ENCODE peak calls at places on chromosomes 5 and 9, in nine cellular contexts. One of them, this sample, is unnamed.

GRCh38 chr5:151148583-151148982 is 9.0 kb downstream of the ANXA6 start:
- DNase-seq in pancreas: no peak
- DNase-seq in A549: no peak
- DNase-seq in K562: no peak
- DNase-seq in IMR-90: no peak
- DNase-seq in fibroblast of lung: no peak
- DNase-seq in endothelial cell of umbilical vein: no peak
- DNase-seq in lower lobe of right lung: no peak
- DNase-seq in OCI-LY7: no peak
- DNase-seq in this sample: no peak

GRCh38 chr9:5375091-5375490 is 35.4 kb upstream of the RLN1 start:
- DNase-seq in pancreas: no peak
- DNase-seq in A549: no peak
- DNase-seq in K562: no peak
- DNase-seq in IMR-90: no peak
- DNase-seq in fibroblast of lung: peak; percentile 24
- DNase-seq in endothelial cell of umbilical vein: peak; percentile 6
- DNase-seq in lower lobe of right lung: no peak
- DNase-seq in OCI-LY7: no peak
- DNase-seq in this sample: peak; percentile 15

GRCh38 chr9:69326261-69326660 is 1.2 kb downstream of the ENTREP1 start:
- DNase-seq in pancreas: no peak
- DNase-seq in A549: no peak
- DNase-seq in K562: no peak
- DNase-seq in IMR-90: no peak
- DNase-seq in fibroblast of lung: no peak
- DNase-seq in endothelial cell of umbilical vein: no peak
- DNase-seq in lower lobe of right lung: no peak
- DNase-seq in OCI-LY7: no peak
- DNase-seq in this sample: no peak

GRCh38 chr5:3197237-3197636 is 398.4 kb upstream of the IRX1 start:
- DNase-seq in pancreas: no peak
- DNase-seq in A549: no peak
- DNase-seq in K562: no peak
- DNase-seq in IMR-90: no peak
- DNase-seq in fibroblast of lung: no peak
- DNase-seq in endothelial cell of umbilical vein: no peak
- DNase-seq in lower lobe of right lung: no peak
- DNase-seq in OCI-LY7: no peak
- DNase-seq in this sample: no peak

GRCh38 chr5:65961644-65962043 is 35.3 kb downstream of the ERBIN start:
- DNase-seq in pancreas: no peak
- DNase-seq in A549: no peak
- DNase-seq in K562: peak; percentile 53
- DNase-seq in IMR-90: peak; percentile 79
- DNase-seq in fibroblast of lung: peak; percentile 79
- DNase-seq in endothelial cell of umbilical vein: peak; percentile 22
- DNase-seq in lower lobe of right lung: no peak
- DNase-seq in OCI-LY7: no peak
- DNase-seq in this sample: peak; percentile 55

GRCh38 chr5:173640166-173640804 is 23.8 kb upstream of the BOD1 start:
- DNase-seq in pancreas: no peak
- DNase-seq in A549: no peak
- DNase-seq in K562: no peak
- DNase-seq in IMR-90: no peak
- DNase-seq in fibroblast of lung: no peak
- DNase-seq in endothelial cell of umbilical vein: no peak
- DNase-seq in lower lobe of right lung: no peak
- DNase-seq in OCI-LY7: no peak
- DNase-seq in this sample: no peak

GRCh38 chr9:94804917-94805544 is 78.5 kb downstream of the AOPEP start:
- DNase-seq in pancreas: no peak
- DNase-seq in A549: peak; percentile 62
- DNase-seq in K562: no peak
- DNase-seq in IMR-90: no peak
- DNase-seq in fibroblast of lung: peak; percentile 50
- DNase-seq in endothelial cell of umbilical vein: peak; percentile 29
- DNase-seq in lower lobe of right lung: no peak
- DNase-seq in OCI-LY7: peak; percentile 5
- DNase-seq in this sample: no peak

GRCh38 chr5:74991522-74991921 is 60.8 kb downstream of the GCNT4 start:
- DNase-seq in pancreas: no peak
- DNase-seq in A549: no peak
- DNase-seq in K562: no peak
- DNase-seq in IMR-90: no peak
- DNase-seq in fibroblast of lung: no peak
- DNase-seq in endothelial cell of umbilical vein: no peak
- DNase-seq in lower lobe of right lung: no peak
- DNase-seq in OCI-LY7: no peak
- DNase-seq in this sample: no peak

GRCh38 chr5:89241186-89241585 is 358.2 kb upstream of the MEF2C start:
- DNase-seq in pancreas: no peak
- DNase-seq in A549: no peak
- DNase-seq in K562: no peak
- DNase-seq in IMR-90: peak; percentile 66
- DNase-seq in fibroblast of lung: peak; percentile 78
- DNase-seq in endothelial cell of umbilical vein: no peak
- DNase-seq in lower lobe of right lung: no peak
- DNase-seq in OCI-LY7: no peak
- DNase-seq in this sample: no peak

GRCh38 chr9:124776952-124777645 is at the start of gene OLFML2A:
- DNase-seq in pancreas: peak; percentile 35
- DNase-seq in A549: peak; percentile 41
- DNase-seq in K562: no peak
- DNase-seq in IMR-90: no peak
- DNase-seq in fibroblast of lung: no peak
- DNase-seq in endothelial cell of umbilical vein: no peak
- DNase-seq in lower lobe of right lung: no peak
- DNase-seq in OCI-LY7: peak; percentile 69
- DNase-seq in this sample: peak; percentile 62

GRCh38 chr9:89179920-89180667 is 1.5 kb upstream of the SHC3 start:
- DNase-seq in pancreas: peak; percentile 92
- DNase-seq in A549: peak; percentile 89
- DNase-seq in K562: peak; percentile 9
- DNase-seq in IMR-90: peak; percentile 97
- DNase-seq in fibroblast of lung: peak; percentile 97
- DNase-seq in endothelial cell of umbilical vein: peak; percentile 97
- DNase-seq in lower lobe of right lung: peak; percentile 90
- DNase-seq in OCI-LY7: no peak
- DNase-seq in this sample: no peak

GRCh38 chr5:39176740-39177628 is 42.4 kb downstream of the FYB1 start:
- DNase-seq in pancreas: no peak
- DNase-seq in A549: no peak
- DNase-seq in K562: peak; percentile 62
- DNase-seq in IMR-90: no peak
- DNase-seq in fibroblast of lung: no peak
- DNase-seq in endothelial cell of umbilical vein: no peak
- DNase-seq in lower lobe of right lung: no peak
- DNase-seq in OCI-LY7: no peak
- DNase-seq in this sample: no peak

GRCh38 chr5:9507974-9508373 is 37.9 kb downstream of the SEMA5A start:
- DNase-seq in pancreas: no peak
- DNase-seq in A549: no peak
- DNase-seq in K562: no peak
- DNase-seq in IMR-90: peak; percentile 85
- DNase-seq in fibroblast of lung: peak; percentile 82
- DNase-seq in endothelial cell of umbilical vein: no peak
- DNase-seq in lower lobe of right lung: no peak
- DNase-seq in OCI-LY7: no peak
- DNase-seq in this sample: no peak

GRCh38 chr5:110258460-110258859 is 468.0 kb downstream of the TMEM232 start:
- DNase-seq in pancreas: no peak
- DNase-seq in A549: no peak
- DNase-seq in K562: no peak
- DNase-seq in IMR-90: no peak
- DNase-seq in fibroblast of lung: peak; percentile 84
- DNase-seq in endothelial cell of umbilical vein: no peak
- DNase-seq in lower lobe of right lung: no peak
- DNase-seq in OCI-LY7: no peak
- DNase-seq in this sample: no peak

GRCh38 chr5:177300236-177300880 is 3.2 kb downstream of the RAB24 start:
- DNase-seq in pancreas: no peak
- DNase-seq in A549: no peak
- DNase-seq in K562: peak; percentile 79
- DNase-seq in IMR-90: peak; percentile 80
- DNase-seq in fibroblast of lung: peak; percentile 75
- DNase-seq in endothelial cell of umbilical vein: peak; percentile 93
- DNase-seq in lower lobe of right lung: peak; percentile 77
- DNase-seq in OCI-LY7: peak; percentile 81
- DNase-seq in this sample: peak; percentile 60

GRCh38 chr9:93133641-93134017 is 422 bp downstream of the NINJ1 start:
- DNase-seq in pancreas: peak; percentile 74
- DNase-seq in A549: peak; percentile 54
- DNase-seq in K562: peak; percentile 69
- DNase-seq in IMR-90: peak; percentile 94
- DNase-seq in fibroblast of lung: peak; percentile 89
- DNase-seq in endothelial cell of umbilical vein: peak; percentile 74
- DNase-seq in lower lobe of right lung: peak; percentile 85
- DNase-seq in OCI-LY7: no peak
- DNase-seq in this sample: peak; percentile 88

GRCh38 chr5:67166460-67166871 is 30.1 kb downstream of the CD180 start:
- DNase-seq in pancreas: no peak
- DNase-seq in A549: no peak
- DNase-seq in K562: no peak
- DNase-seq in IMR-90: no peak
- DNase-seq in fibroblast of lung: no peak
- DNase-seq in endothelial cell of umbilical vein: no peak
- DNase-seq in lower lobe of right lung: peak; percentile 89
- DNase-seq in OCI-LY7: peak; percentile 36
- DNase-seq in this sample: peak; percentile 40
- TF ChIP-seq CTCF in pancreas: no peak
- TF ChIP-seq CTCF in A549: peak; percentile 6
- TF ChIP-seq CTCF in K562: no peak
- TF ChIP-seq CTCF in IMR-90: no peak
- TF ChIP-seq CTCF in fibroblast of lung: no peak
- TF ChIP-seq CTCF in endothelial cell of umbilical vein: no peak
- TF ChIP-seq CTCF in lower lobe of right lung: peak; percentile 22
- TF ChIP-seq CTCF in OCI-LY7: peak; percentile 9
- TF ChIP-seq CTCF in this sample: no peak

DNA sequence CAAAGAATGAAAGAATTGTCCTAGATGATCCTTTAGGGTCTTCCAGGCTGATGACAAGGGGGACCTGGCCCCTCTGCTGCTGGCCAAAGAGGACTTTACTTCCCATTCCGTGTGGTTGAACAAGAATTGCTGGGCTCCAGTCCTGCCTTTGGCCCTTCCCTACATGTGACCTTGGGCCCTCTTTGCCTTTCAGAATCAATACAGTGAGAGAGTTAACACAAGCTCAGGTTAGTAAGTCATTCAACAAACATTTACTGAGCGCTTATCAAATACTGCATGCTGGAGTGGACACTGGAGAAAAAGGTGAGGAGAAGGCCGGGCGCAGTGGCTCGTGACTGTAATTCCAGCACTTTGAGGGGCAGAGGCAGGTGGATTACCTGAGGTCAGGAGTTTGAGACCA is 113.1 kb downstream of the C9orf50 start:
- DNase-seq in pancreas: peak; percentile 41
- DNase-seq in A549: no peak
- DNase-seq in K562: no peak
- DNase-seq in IMR-90: no peak
- DNase-seq in fibroblast of lung: no peak
- DNase-seq in endothelial cell of umbilical vein: no peak
- DNase-seq in lower lobe of right lung: no peak
- DNase-seq in OCI-LY7: no peak
- DNase-seq in this sample: no peak
- TF ChIP-seq CTCF in pancreas: no peak
- TF ChIP-seq CTCF in A549: no peak
- TF ChIP-seq CTCF in K562: no peak
- TF ChIP-seq CTCF in IMR-90: no peak
- TF ChIP-seq CTCF in fibroblast of lung: no peak
- TF ChIP-seq CTCF in endothelial cell of umbilical vein: no peak
- TF ChIP-seq CTCF in lower lobe of right lung: no peak
- TF ChIP-seq CTCF in OCI-LY7: no peak
- TF ChIP-seq CTCF in this sample: no peak

GRCh38 chr9:136330406-136330990 is 3.2 kb downstream of the GPSM1 start:
- DNase-seq in pancreas: no peak
- DNase-seq in A549: no peak
- DNase-seq in K562: no peak
- DNase-seq in IMR-90: no peak
- DNase-seq in fibroblast of lung: no peak
- DNase-seq in endothelial cell of umbilical vein: no peak
- DNase-seq in lower lobe of right lung: no peak
- DNase-seq in OCI-LY7: no peak
- DNase-seq in this sample: no peak
- TF ChIP-seq CTCF in pancreas: no peak
- TF ChIP-seq CTCF in A549: no peak
- TF ChIP-seq CTCF in K562: no peak
- TF ChIP-seq CTCF in IMR-90: no peak
- TF ChIP-seq CTCF in fibroblast of lung: no peak
- TF ChIP-seq CTCF in endothelial cell of umbilical vein: no peak
- TF ChIP-seq CTCF in lower lobe of right lung: no peak
- TF ChIP-seq CTCF in OCI-LY7: no peak
- TF ChIP-seq CTCF in this sample: no peak

DNA sequence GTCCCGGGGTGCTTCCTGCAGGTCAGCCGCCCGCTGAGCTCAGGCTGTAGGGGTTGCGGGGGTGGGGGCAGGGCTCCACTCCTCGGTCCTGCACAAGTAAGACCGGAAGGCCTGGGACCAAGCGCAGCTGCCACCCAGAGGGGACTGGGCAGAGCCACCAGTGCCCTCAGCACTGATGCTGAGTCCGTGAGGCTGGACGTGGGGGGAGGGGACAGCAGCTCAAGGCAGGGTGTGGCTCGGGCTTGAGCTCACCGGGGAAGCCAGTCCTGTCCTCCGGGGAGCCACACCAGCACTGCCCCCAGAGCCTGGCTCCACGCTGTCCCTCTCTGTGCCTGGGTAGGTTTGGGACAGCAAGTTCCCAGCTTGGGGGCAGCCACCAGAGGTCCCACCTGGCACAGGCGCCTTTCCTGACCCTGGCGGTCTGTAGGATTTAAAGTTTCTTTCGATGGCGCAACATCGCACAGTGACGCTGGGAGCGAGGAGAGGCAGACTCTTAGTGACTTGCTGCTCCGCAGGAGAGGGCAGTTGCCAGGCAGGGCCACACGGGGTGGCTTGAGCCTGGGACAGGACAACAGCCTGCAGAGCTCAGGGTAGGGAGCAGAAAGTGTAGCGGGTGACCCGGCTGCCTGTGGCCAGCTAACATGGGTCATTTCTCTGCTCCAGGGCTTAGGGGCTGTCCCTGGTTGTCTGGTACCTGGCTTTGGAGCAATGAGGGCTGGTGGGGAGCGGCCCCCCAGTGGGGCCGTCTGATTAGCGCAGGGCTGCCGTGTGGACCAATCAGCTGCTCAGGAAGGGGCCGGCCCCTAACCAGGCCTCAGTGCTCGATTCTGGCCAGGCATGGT is 5.7 kb downstream of the LCN1 start:
- DNase-seq in pancreas: no peak
- DNase-seq in A549: peak; percentile 27
- DNase-seq in K562: peak; percentile 50
- DNase-seq in IMR-90: no peak
- DNase-seq in fibroblast of lung: no peak
- DNase-seq in endothelial cell of umbilical vein: no peak
- DNase-seq in lower lobe of right lung: peak; percentile 36
- DNase-seq in OCI-LY7: no peak
- DNase-seq in this sample: no peak
- TF ChIP-seq CTCF in pancreas: no peak
- TF ChIP-seq CTCF in A549: no peak
- TF ChIP-seq CTCF in K562: no peak
- TF ChIP-seq CTCF in IMR-90: no peak
- TF ChIP-seq CTCF in fibroblast of lung: no peak
- TF ChIP-seq CTCF in endothelial cell of umbilical vein: no peak
- TF ChIP-seq CTCF in lower lobe of right lung: no peak
- TF ChIP-seq CTCF in OCI-LY7: no peak
- TF ChIP-seq CTCF in this sample: no peak

GRCh38 chr9:99231708-99232107 is 9.6 kb downstream of the SEC61B start:
- DNase-seq in pancreas: no peak
- DNase-seq in A549: peak; percentile 7
- DNase-seq in K562: peak; percentile 46
- DNase-seq in IMR-90: peak; percentile 11
- DNase-seq in fibroblast of lung: no peak
- DNase-seq in endothelial cell of umbilical vein: no peak
- DNase-seq in lower lobe of right lung: no peak
- DNase-seq in OCI-LY7: peak; percentile 58
- DNase-seq in this sample: peak; percentile 50
- TF ChIP-seq CTCF in pancreas: no peak
- TF ChIP-seq CTCF in A549: peak; percentile 45
- TF ChIP-seq CTCF in K562: peak; percentile 80
- TF ChIP-seq CTCF in IMR-90: peak; percentile 44
- TF ChIP-seq CTCF in fibroblast of lung: peak; percentile 58
- TF ChIP-seq CTCF in endothelial cell of umbilical vein: peak; percentile 55
- TF ChIP-seq CTCF in lower lobe of right lung: peak; percentile 48
- TF ChIP-seq CTCF in OCI-LY7: peak; percentile 96
- TF ChIP-seq CTCF in this sample: peak; percentile 94

This sample was measured in GM20000.